ENCODE peak calls at places on chromosomes 7 and 10, in six cellular contexts. One of them, this sample, is unnamed.

GRCh38 chr10:12934777-12935176 is 66.7 kb downstream of the CCDC3 start:
- DNase-seq in SJSA1: peak
- DNase-seq in caudate nucleus: no peak
- DNase-seq in uterus: no peak
- DNase-seq in cardiac muscle cell: peak
- DNase-seq in CD4-positive, alpha-beta T cell: no peak
- DNase-seq in this sample: no peak

GRCh38 chr7:135251502-135252327 is 18.1 kb downstream of the STRA8 start:
- DNase-seq in caudate nucleus: no peak
- DNase-seq in CD4-positive, alpha-beta T cell: no peak
- DNase-seq in SJSA1: no peak
- DNase-seq in uterus: no peak
- DNase-seq in cardiac muscle cell: no peak
- DNase-seq in this sample: no peak

GRCh38 chr10:130576427-130576826 is 440.2 kb downstream of the GLRX3 start:
- DNase-seq in caudate nucleus: no peak
- DNase-seq in CD4-positive, alpha-beta T cell: no peak
- DNase-seq in uterus: no peak
- DNase-seq in SJSA1: no peak
- DNase-seq in cardiac muscle cell: no peak
- DNase-seq in this sample: no peak

GRCh38 chr10:21406595-21407218 is 118.8 kb downstream of the SKIDA1 start:
- DNase-seq in SJSA1: peak
- DNase-seq in caudate nucleus: no peak
- DNase-seq in uterus: no peak
- DNase-seq in cardiac muscle cell: peak
- DNase-seq in CD4-positive, alpha-beta T cell: no peak
- DNase-seq in this sample: no peak

GRCh38 chr10:24784061-24784460 is 60.4 kb upstream of the ARHGAP21 start:
- DNase-seq in CD4-positive, alpha-beta T cell: no peak
- DNase-seq in uterus: no peak
- DNase-seq in SJSA1: no peak
- DNase-seq in caudate nucleus: peak
- DNase-seq in cardiac muscle cell: no peak
- DNase-seq in this sample: peak

GRCh38 chr10:104138131-104138530 is 16.2 kb downstream of the SFR1 start:
- DNase-seq in SJSA1: no peak
- DNase-seq in cardiac muscle cell: no peak
- DNase-seq in uterus: no peak
- DNase-seq in caudate nucleus: no peak
- DNase-seq in CD4-positive, alpha-beta T cell: no peak
- DNase-seq in this sample: no peak

GRCh38 chr10:34808789-34809745 is 6.0 kb downstream of the PARD3 start:
- DNase-seq in cardiac muscle cell: peak
- DNase-seq in CD4-positive, alpha-beta T cell: no peak
- DNase-seq in uterus: peak
- DNase-seq in SJSA1: peak
- DNase-seq in caudate nucleus: no peak
- DNase-seq in this sample: peak

GRCh38 chr7:151416921-151417320 is 7.1 kb upstream of the WDR86 start:
- DNase-seq in cardiac muscle cell: peak
- DNase-seq in SJSA1: no peak
- DNase-seq in CD4-positive, alpha-beta T cell: no peak
- DNase-seq in uterus: peak
- DNase-seq in caudate nucleus: no peak
- DNase-seq in this sample: no peak

GRCh38 chr10:121157998-121158397 is 306.8 kb downstream of the WDR11 start:
- DNase-seq in CD4-positive, alpha-beta T cell: no peak
- DNase-seq in caudate nucleus: no peak
- DNase-seq in SJSA1: no peak
- DNase-seq in uterus: no peak
- DNase-seq in cardiac muscle cell: peak
- DNase-seq in this sample: no peak

GRCh38 chr10:71459513-71459912 is 62.8 kb downstream of the CDH23 start:
- DNase-seq in uterus: no peak
- DNase-seq in cardiac muscle cell: no peak
- DNase-seq in caudate nucleus: no peak
- DNase-seq in CD4-positive, alpha-beta T cell: no peak
- DNase-seq in SJSA1: no peak
- DNase-seq in this sample: no peak

GRCh38 chr7:101386558-101387199 is 24.0 kb downstream of the COL26A1 start:
- DNase-seq in uterus: no peak
- DNase-seq in cardiac muscle cell: no peak
- DNase-seq in SJSA1: no peak
- DNase-seq in caudate nucleus: no peak
- DNase-seq in CD4-positive, alpha-beta T cell: no peak
- DNase-seq in this sample: no peak

GRCh38 chr7:148434181-148434769 is 156.3 kb upstream of the C7orf33 start:
- DNase-seq in CD4-positive, alpha-beta T cell: no peak
- DNase-seq in cardiac muscle cell: no peak
- DNase-seq in SJSA1: no peak
- DNase-seq in caudate nucleus: no peak
- DNase-seq in uterus: no peak
- DNase-seq in this sample: no peak

GRCh38 chr10:126315471-126316177 is 72.7 kb downstream of the ADAM12 start:
- DNase-seq in CD4-positive, alpha-beta T cell: no peak
- DNase-seq in cardiac muscle cell: peak
- DNase-seq in caudate nucleus: no peak
- DNase-seq in SJSA1: no peak
- DNase-seq in uterus: no peak
- DNase-seq in this sample: no peak

GRCh38 chr7:13132314-13132713 is 444.9 kb downstream of the ARL4A start:
- DNase-seq in uterus: no peak
- DNase-seq in SJSA1: no peak
- DNase-seq in CD4-positive, alpha-beta T cell: no peak
- DNase-seq in caudate nucleus: no peak
- DNase-seq in cardiac muscle cell: no peak
- DNase-seq in this sample: no peak

GRCh38 chr10:47238331-47239095 is 61.5 kb upstream of the GDF10 start:
- DNase-seq in SJSA1: no peak
- DNase-seq in CD4-positive, alpha-beta T cell: no peak
- DNase-seq in cardiac muscle cell: no peak
- DNase-seq in uterus: no peak
- DNase-seq in caudate nucleus: no peak
- DNase-seq in this sample: no peak

GRCh38 chr10:111126073-111126472 is 49.2 kb downstream of the ADRA2A start:
- DNase-seq in CD4-positive, alpha-beta T cell: no peak
- DNase-seq in uterus: no peak
- DNase-seq in cardiac muscle cell: no peak
- DNase-seq in caudate nucleus: no peak
- DNase-seq in SJSA1: no peak
- DNase-seq in this sample: no peak

GRCh38 chr10:89837173-89838001 is 136.0 kb downstream of the KIF20B start:
- DNase-seq in caudate nucleus: no peak
- DNase-seq in SJSA1: no peak
- DNase-seq in cardiac muscle cell: peak
- DNase-seq in CD4-positive, alpha-beta T cell: peak
- DNase-seq in uterus: peak
- DNase-seq in this sample: no peak
- H3K27ac ChIP-seq in caudate nucleus: no peak
- H3K27ac ChIP-seq in SJSA1: no peak
- H3K27ac ChIP-seq in cardiac muscle cell: no peak
- H3K27ac ChIP-seq in CD4-positive, alpha-beta T cell: peak
- H3K27ac ChIP-seq in uterus: no peak
- H3K27ac ChIP-seq in this sample: peak

GRCh38 chr7:28296571-28297483 is 115.5 kb upstream of the CREB5 start:
- DNase-seq in CD4-positive, alpha-beta T cell: peak
- DNase-seq in caudate nucleus: no peak
- DNase-seq in cardiac muscle cell: peak
- DNase-seq in uterus: no peak
- DNase-seq in SJSA1: no peak
- DNase-seq in this sample: peak

GRCh38 chr7:28292826-28293528 is 112.4 kb upstream of the JAZF1 start:
- DNase-seq in SJSA1: no peak
- DNase-seq in cardiac muscle cell: no peak
- DNase-seq in uterus: no peak
- DNase-seq in CD4-positive, alpha-beta T cell: no peak
- DNase-seq in caudate nucleus: no peak
- DNase-seq in this sample: no peak

GRCh38 chr7:28290496-28290895 is 109.9 kb upstream of the JAZF1 start:
- DNase-seq in cardiac muscle cell: no peak
- DNase-seq in caudate nucleus: no peak
- DNase-seq in CD4-positive, alpha-beta T cell: no peak
- DNase-seq in uterus: no peak
- DNase-seq in SJSA1: no peak
- DNase-seq in this sample: no peak

GRCh38 chr7:28291559-28291958 is 111.0 kb upstream of the JAZF1 start:
- DNase-seq in cardiac muscle cell: no peak
- DNase-seq in caudate nucleus: no peak
- DNase-seq in CD4-positive, alpha-beta T cell: no peak
- DNase-seq in SJSA1: no peak
- DNase-seq in uterus: no peak
- DNase-seq in this sample: no peak

GRCh38 chr7:28293529-28293835 is 112.9 kb upstream of the JAZF1 start:
- DNase-seq in CD4-positive, alpha-beta T cell: no peak
- DNase-seq in SJSA1: no peak
- DNase-seq in cardiac muscle cell: no peak
- DNase-seq in uterus: no peak
- DNase-seq in caudate nucleus: no peak
- DNase-seq in this sample: no peak
- H3K27ac ChIP-seq in CD4-positive, alpha-beta T cell: no peak
- H3K27ac ChIP-seq in SJSA1: no peak
- H3K27ac ChIP-seq in cardiac muscle cell: no peak
- H3K27ac ChIP-seq in uterus: no peak
- H3K27ac ChIP-seq in caudate nucleus: no peak
- H3K27ac ChIP-seq in this sample: no peak

GRCh38 chr7:115099906-115100305 is 178.0 kb downstream of the MDFIC start:
- DNase-seq in CD4-positive, alpha-beta T cell: no peak
- DNase-seq in uterus: no peak
- DNase-seq in caudate nucleus: no peak
- DNase-seq in SJSA1: peak
- DNase-seq in cardiac muscle cell: peak
- DNase-seq in this sample: no peak
- H3K27ac ChIP-seq in CD4-positive, alpha-beta T cell: no peak
- H3K27ac ChIP-seq in uterus: no peak
- H3K27ac ChIP-seq in caudate nucleus: no peak
- H3K27ac ChIP-seq in SJSA1: peak
- H3K27ac ChIP-seq in cardiac muscle cell: no peak
- H3K27ac ChIP-seq in this sample: no peak

GRCh38 chr7:50397320-50397970 is 52.7 kb downstream of the FIGNL1 start:
- DNase-seq in caudate nucleus: no peak
- DNase-seq in uterus: no peak
- DNase-seq in cardiac muscle cell: no peak
- DNase-seq in CD4-positive, alpha-beta T cell: no peak
- DNase-seq in SJSA1: no peak
- DNase-seq in this sample: no peak

GRCh38 chr7:50399206-50399605 is 50.9 kb downstream of the FIGNL1 start:
- DNase-seq in CD4-positive, alpha-beta T cell: no peak
- DNase-seq in cardiac muscle cell: no peak
- DNase-seq in SJSA1: no peak
- DNase-seq in caudate nucleus: no peak
- DNase-seq in uterus: no peak
- DNase-seq in this sample: no peak

GRCh38 chr7:50399635-50400034 is 50.5 kb downstream of the FIGNL1 start:
- DNase-seq in caudate nucleus: no peak
- DNase-seq in cardiac muscle cell: no peak
- DNase-seq in CD4-positive, alpha-beta T cell: no peak
- DNase-seq in uterus: no peak
- DNase-seq in SJSA1: no peak
- DNase-seq in this sample: no peak

GRCh38 chr7:50396856-50397255 is 53.3 kb downstream of the FIGNL1 start:
- DNase-seq in SJSA1: no peak
- DNase-seq in CD4-positive, alpha-beta T cell: no peak
- DNase-seq in uterus: no peak
- DNase-seq in cardiac muscle cell: no peak
- DNase-seq in caudate nucleus: no peak
- DNase-seq in this sample: no peak

GRCh38 chr7:50397971-50398324 is 52.2 kb downstream of the FIGNL1 start:
- DNase-seq in SJSA1: no peak
- DNase-seq in CD4-positive, alpha-beta T cell: no peak
- DNase-seq in caudate nucleus: no peak
- DNase-seq in cardiac muscle cell: no peak
- DNase-seq in uterus: no peak
- DNase-seq in this sample: no peak
- H3K27ac ChIP-seq in SJSA1: no peak
- H3K27ac ChIP-seq in CD4-positive, alpha-beta T cell: peak
- H3K27ac ChIP-seq in caudate nucleus: no peak
- H3K27ac ChIP-seq in cardiac muscle cell: no peak
- H3K27ac ChIP-seq in uterus: no peak
- H3K27ac ChIP-seq in this sample: no peak